ENCODE peak calls at places on chromosomes 4 and X, in nine cellular contexts. One of them, this sample, is unnamed.

GRCh38 chr4:98928131-98928504 is 815 bp downstream of the EIF4E start:
- DNase-seq in right atrium auricular region: peak; percentile 72
- DNase-seq in adrenal gland: peak; percentile 67
- DNase-seq in right cardiac atrium: peak; percentile 74
- DNase-seq in cardiac muscle cell: peak; percentile 83
- DNase-seq in mammary epithelial cell: peak; percentile 80
- DNase-seq in fibroblast of mammary gland: peak; percentile 77
- DNase-seq in choroid plexus epithelial cell: peak; percentile 85
- DNase-seq in upper lobe of left lung: peak; percentile 81
- DNase-seq in this sample: peak; percentile 71

GRCh38 chr4:10007772-10008171 is 13.5 kb downstream of the SLC2A9 start:
- DNase-seq in cardiac muscle cell: no peak
- DNase-seq in right cardiac atrium: no peak
- DNase-seq in fibroblast of mammary gland: no peak
- DNase-seq in adrenal gland: no peak
- DNase-seq in choroid plexus epithelial cell: no peak
- DNase-seq in upper lobe of left lung: no peak
- DNase-seq in mammary epithelial cell: no peak
- DNase-seq in right atrium auricular region: no peak
- DNase-seq in this sample: no peak

GRCh38 chrX:133444952-133445831 is 29.9 kb upstream of the GPC4 start:
- DNase-seq in mammary epithelial cell: peak; percentile 52
- DNase-seq in adrenal gland: no peak
- DNase-seq in cardiac muscle cell: peak; percentile 2
- DNase-seq in choroid plexus epithelial cell: no peak
- DNase-seq in right atrium auricular region: no peak
- DNase-seq in upper lobe of left lung: no peak
- DNase-seq in right cardiac atrium: no peak
- DNase-seq in fibroblast of mammary gland: peak; percentile 6
- DNase-seq in this sample: peak; percentile 42

GRCh38 chrX:33204889-33205288 is 6.5 kb downstream of the DMD start:
- DNase-seq in right atrium auricular region: no peak
- DNase-seq in mammary epithelial cell: peak; percentile 78
- DNase-seq in upper lobe of left lung: no peak
- DNase-seq in adrenal gland: peak; percentile 18
- DNase-seq in right cardiac atrium: no peak
- DNase-seq in cardiac muscle cell: peak; percentile 46
- DNase-seq in fibroblast of mammary gland: peak; percentile 48
- DNase-seq in choroid plexus epithelial cell: peak; percentile 65
- DNase-seq in this sample: no peak

GRCh38 chr4:144754562-144755410 is 108.8 kb downstream of the HHIP start:
- DNase-seq in fibroblast of mammary gland: peak; percentile 42
- DNase-seq in mammary epithelial cell: peak; percentile 43
- DNase-seq in right cardiac atrium: no peak
- DNase-seq in choroid plexus epithelial cell: peak; percentile 73
- DNase-seq in cardiac muscle cell: peak; percentile 71
- DNase-seq in adrenal gland: no peak
- DNase-seq in upper lobe of left lung: no peak
- DNase-seq in right atrium auricular region: no peak
- DNase-seq in this sample: no peak

GRCh38 chrX:106931831-106932491 is 11.8 kb downstream of the CLDN2 start:
- DNase-seq in fibroblast of mammary gland: no peak
- DNase-seq in right atrium auricular region: no peak
- DNase-seq in right cardiac atrium: no peak
- DNase-seq in upper lobe of left lung: no peak
- DNase-seq in choroid plexus epithelial cell: peak; percentile 58
- DNase-seq in adrenal gland: no peak
- DNase-seq in mammary epithelial cell: peak; percentile 7
- DNase-seq in cardiac muscle cell: peak; percentile 21
- DNase-seq in this sample: no peak

GRCh38 chrX:10199212-10199611 is 42.4 kb downstream of the CLCN4 start:
- DNase-seq in fibroblast of mammary gland: peak; percentile 21
- DNase-seq in mammary epithelial cell: no peak
- DNase-seq in choroid plexus epithelial cell: peak; percentile 77
- DNase-seq in right cardiac atrium: peak; percentile 59
- DNase-seq in right atrium auricular region: no peak
- DNase-seq in cardiac muscle cell: peak; percentile 78
- DNase-seq in upper lobe of left lung: peak; percentile 70
- DNase-seq in adrenal gland: no peak
- DNase-seq in this sample: peak; percentile 2

GRCh38 chrX:104679175-104679574 is 113.2 kb downstream of the IL1RAPL2 start:
- DNase-seq in adrenal gland: no peak
- DNase-seq in fibroblast of mammary gland: no peak
- DNase-seq in right cardiac atrium: no peak
- DNase-seq in mammary epithelial cell: no peak
- DNase-seq in cardiac muscle cell: no peak
- DNase-seq in choroid plexus epithelial cell: peak; percentile 1
- DNase-seq in upper lobe of left lung: no peak
- DNase-seq in right atrium auricular region: no peak
- DNase-seq in this sample: no peak

GRCh38 chr4:184416913-184417734 is 57.2 kb downstream of the IRF2 start:
- DNase-seq in choroid plexus epithelial cell: peak; percentile 45
- DNase-seq in upper lobe of left lung: no peak
- DNase-seq in right cardiac atrium: no peak
- DNase-seq in cardiac muscle cell: peak; percentile 28
- DNase-seq in right atrium auricular region: no peak
- DNase-seq in adrenal gland: no peak
- DNase-seq in fibroblast of mammary gland: peak; percentile 31
- DNase-seq in mammary epithelial cell: peak; percentile 28
- DNase-seq in this sample: peak; percentile 51

GRCh38 chr4:16617416-16617815 is 281.0 kb downstream of the LDB2 start:
- DNase-seq in fibroblast of mammary gland: peak; percentile 79
- DNase-seq in mammary epithelial cell: no peak
- DNase-seq in right cardiac atrium: no peak
- DNase-seq in adrenal gland: no peak
- DNase-seq in right atrium auricular region: no peak
- DNase-seq in choroid plexus epithelial cell: peak; percentile 88
- DNase-seq in upper lobe of left lung: no peak
- DNase-seq in cardiac muscle cell: peak; percentile 58
- DNase-seq in this sample: no peak
- H3K4me3 ChIP-seq in fibroblast of mammary gland: no peak overlapping the region
- H3K4me3 ChIP-seq in mammary epithelial cell: no peak overlapping the region
- H3K4me3 ChIP-seq in right cardiac atrium: peak overlapping the region; percentile 25
- H3K4me3 ChIP-seq in adrenal gland: no peak overlapping the region
- H3K4me3 ChIP-seq in right atrium auricular region: no peak overlapping the region
- H3K4me3 ChIP-seq in choroid plexus epithelial cell: peak overlapping the region; percentile 28
- H3K4me3 ChIP-seq in upper lobe of left lung: no peak overlapping the region
- H3K4me3 ChIP-seq in cardiac muscle cell: no peak overlapping the region
- H3K4me3 ChIP-seq in this sample: no peak overlapping the region

DNA sequence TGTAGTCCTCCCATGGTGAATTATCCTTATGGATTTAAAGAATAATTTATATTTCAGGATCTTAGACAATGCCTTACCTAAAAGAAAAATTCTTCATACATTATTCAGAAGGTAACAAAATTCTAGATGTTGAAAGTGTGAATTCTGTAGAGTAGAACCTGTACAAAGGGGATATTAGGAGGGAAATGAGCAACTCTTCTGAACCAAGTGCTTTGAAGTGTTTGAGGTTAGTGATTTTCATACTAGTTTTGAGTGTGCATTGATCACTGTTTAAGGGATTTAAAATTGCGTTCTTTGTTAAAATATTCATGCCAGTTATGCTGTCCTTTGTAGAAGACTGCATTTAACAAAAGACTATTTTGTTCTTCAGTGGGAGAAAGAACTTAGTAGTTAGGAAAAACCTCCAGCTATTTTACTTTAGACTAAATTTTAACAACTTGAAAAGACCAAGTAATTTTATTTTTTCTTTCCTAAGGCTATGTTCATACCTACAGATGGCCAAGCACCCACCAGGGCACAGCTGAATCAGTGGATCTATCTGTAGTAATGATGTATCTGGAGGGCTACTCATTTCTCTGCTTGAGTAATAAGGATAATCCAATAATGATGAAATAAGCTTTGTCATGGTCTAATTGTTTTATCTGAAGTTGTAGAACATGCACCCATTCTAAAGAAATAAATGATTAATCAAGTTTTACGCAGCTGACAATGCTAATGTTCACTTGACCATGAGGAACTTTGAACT is 134.3 kb upstream of the RPS6KA6 start:
- DNase-seq in mammary epithelial cell: no peak
- DNase-seq in adrenal gland: no peak
- DNase-seq in fibroblast of mammary gland: no peak
- DNase-seq in right cardiac atrium: no peak
- DNase-seq in choroid plexus epithelial cell: no peak
- DNase-seq in upper lobe of left lung: no peak
- DNase-seq in right atrium auricular region: no peak
- DNase-seq in cardiac muscle cell: no peak
- DNase-seq in this sample: peak; percentile 1
- H3K4me3 ChIP-seq in mammary epithelial cell: no peak overlapping the region
- H3K4me3 ChIP-seq in adrenal gland: no peak overlapping the region
- H3K4me3 ChIP-seq in fibroblast of mammary gland: no peak overlapping the region
- H3K4me3 ChIP-seq in right cardiac atrium: no peak overlapping the region
- H3K4me3 ChIP-seq in choroid plexus epithelial cell: no peak overlapping the region
- H3K4me3 ChIP-seq in upper lobe of left lung: no peak overlapping the region
- H3K4me3 ChIP-seq in right atrium auricular region: no peak overlapping the region
- H3K4me3 ChIP-seq in cardiac muscle cell: no peak overlapping the region
- H3K4me3 ChIP-seq in this sample: no peak overlapping the region

GRCh38 chrX:21756785-21757529 is 959 bp downstream of the SMPX start:
- DNase-seq in right cardiac atrium: no peak
- DNase-seq in mammary epithelial cell: no peak
- DNase-seq in fibroblast of mammary gland: peak; percentile 7
- DNase-seq in adrenal gland: no peak
- DNase-seq in right atrium auricular region: no peak
- DNase-seq in cardiac muscle cell: no peak
- DNase-seq in choroid plexus epithelial cell: no peak
- DNase-seq in upper lobe of left lung: no peak
- DNase-seq in this sample: no peak
- H3K4me3 ChIP-seq in right cardiac atrium: peak overlapping the region; percentile 56
- H3K4me3 ChIP-seq in mammary epithelial cell: no peak overlapping the region
- H3K4me3 ChIP-seq in fibroblast of mammary gland: no peak overlapping the region
- H3K4me3 ChIP-seq in adrenal gland: no peak overlapping the region
- H3K4me3 ChIP-seq in right atrium auricular region: peak overlapping the region; percentile 39
- H3K4me3 ChIP-seq in cardiac muscle cell: peak overlapping the region; percentile 70
- H3K4me3 ChIP-seq in choroid plexus epithelial cell: no peak overlapping the region
- H3K4me3 ChIP-seq in upper lobe of left lung: no peak overlapping the region
- H3K4me3 ChIP-seq in this sample: no peak overlapping the region

DNA sequence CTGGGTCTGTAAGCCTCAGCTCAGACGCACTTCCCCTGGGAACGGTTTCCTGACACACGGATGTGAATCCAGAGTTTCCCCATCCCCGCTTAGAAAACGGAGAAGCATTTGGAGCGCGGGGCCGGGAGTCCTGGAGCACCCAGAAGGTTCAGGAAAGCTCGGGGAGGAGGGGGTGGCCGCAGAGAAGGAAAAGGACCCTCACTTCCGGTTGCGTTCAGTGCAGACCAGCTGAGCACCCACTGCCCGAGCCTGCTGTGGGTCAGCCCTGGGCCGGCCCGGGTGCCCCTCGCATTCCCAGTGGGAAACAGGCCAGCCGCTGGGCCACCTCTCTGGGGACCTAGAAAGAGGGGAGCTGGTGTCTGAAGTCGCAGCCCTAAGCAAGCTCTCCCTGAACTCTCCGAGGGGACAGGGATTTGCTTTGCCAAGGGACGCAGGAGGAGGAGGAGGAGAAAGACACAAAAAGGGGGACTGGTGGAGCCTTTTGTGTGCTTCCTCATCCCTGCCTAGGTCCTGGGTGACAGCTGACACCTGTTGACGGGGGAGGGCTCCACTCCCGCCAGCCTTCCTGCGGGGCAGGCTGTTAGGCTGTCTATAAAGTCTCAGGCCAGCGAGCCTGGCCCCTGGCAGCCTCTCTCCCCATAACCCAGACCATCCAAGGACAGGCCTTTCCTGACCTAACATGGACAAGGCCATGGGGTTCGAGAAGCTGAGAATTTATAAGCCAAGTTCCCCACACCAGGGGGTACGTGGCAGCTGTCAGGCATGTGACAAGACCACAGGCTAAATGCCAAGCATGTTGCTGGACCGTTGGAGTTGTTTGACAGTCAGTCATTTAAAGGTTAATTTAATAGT is 696 bp upstream of the EVC2 start:
- DNase-seq in choroid plexus epithelial cell: no peak
- DNase-seq in adrenal gland: no peak
- DNase-seq in cardiac muscle cell: no peak
- DNase-seq in upper lobe of left lung: peak; percentile 19
- DNase-seq in mammary epithelial cell: no peak
- DNase-seq in fibroblast of mammary gland: no peak
- DNase-seq in right cardiac atrium: no peak
- DNase-seq in right atrium auricular region: no peak
- DNase-seq in this sample: no peak
- H3K4me3 ChIP-seq in choroid plexus epithelial cell: peak overlapping the region; percentile 74
- H3K4me3 ChIP-seq in adrenal gland: no peak overlapping the region
- H3K4me3 ChIP-seq in cardiac muscle cell: peak overlapping the region; percentile 56
- H3K4me3 ChIP-seq in upper lobe of left lung: peak overlapping the region; percentile 52
- H3K4me3 ChIP-seq in mammary epithelial cell: peak overlapping the region; percentile 55
- H3K4me3 ChIP-seq in fibroblast of mammary gland: peak overlapping the region; percentile 68
- H3K4me3 ChIP-seq in right cardiac atrium: peak overlapping the region; percentile 90
- H3K4me3 ChIP-seq in right atrium auricular region: peak overlapping the region; percentile 82
- H3K4me3 ChIP-seq in this sample: peak overlapping the region; percentile 37

GRCh38 chr4:186227744-186228513 is 622 bp downstream of the KLKB1 start:
- DNase-seq in cardiac muscle cell: peak; percentile 11
- DNase-seq in adrenal gland: no peak
- DNase-seq in right cardiac atrium: no peak
- DNase-seq in choroid plexus epithelial cell: peak; percentile 7
- DNase-seq in fibroblast of mammary gland: no peak
- DNase-seq in mammary epithelial cell: no peak
- DNase-seq in right atrium auricular region: no peak
- DNase-seq in upper lobe of left lung: no peak
- DNase-seq in this sample: no peak
- H3K4me3 ChIP-seq in cardiac muscle cell: no peak overlapping the region
- H3K4me3 ChIP-seq in adrenal gland: no peak overlapping the region
- H3K4me3 ChIP-seq in right cardiac atrium: peak overlapping the region; percentile 31
- H3K4me3 ChIP-seq in choroid plexus epithelial cell: no peak overlapping the region
- H3K4me3 ChIP-seq in fibroblast of mammary gland: no peak overlapping the region
- H3K4me3 ChIP-seq in mammary epithelial cell: no peak overlapping the region
- H3K4me3 ChIP-seq in right atrium auricular region: no peak overlapping the region
- H3K4me3 ChIP-seq in upper lobe of left lung: no peak overlapping the region
- H3K4me3 ChIP-seq in this sample: no peak overlapping the region

This sample was measured in small intestine.